ENCODE peak calls at places on chromosomes 4 and X, in eight cellular contexts. H, F, U, J, P, T, K and B are unnamed samples.
A peak's percentile ranks its signal among the peaks of the same experiment; 100 is the strongest.

GRCh38 chr4:83873996-83874395 is 338.1 kb downstream of the GPAT3 start:
- DNase-seq in F (no peak), P (no peak), J (no peak), U (no peak), H (no peak), K (no peak), T (no peak), B (no peak)

GRCh38 chr4:60945641-60946040 is 254.5 kb upstream of the ADGRL3 start:
- DNase-seq in P (no peak), H (no peak), T (no peak), F (no peak), J (no peak), U (peak; percentile 53), K (peak; percentile 1), B (no peak)

GRCh38 chr4:6772223-6772928 is 10.2 kb upstream of the KIAA0232 start:
- DNase-seq in P (no peak), J (no peak), H (no peak), K (peak; percentile 78), T (no peak), U (no peak), F (peak; percentile 72), B (no peak)

GRCh38 chrX:141642979-141643378 is 53.5 kb downstream of the SPANXA2 start:
- DNase-seq in J (peak; percentile 17), F (peak; percentile 0), U (no peak), K (no peak), T (peak; percentile 15), H (no peak), P (no peak), B (no peak)

GRCh38 chrX:111447298-111447697 is 35.3 kb upstream of the DCX start:
- DNase-seq in U (peak; percentile 80), H (no peak), J (peak; percentile 0), F (no peak), T (peak; percentile 0), P (peak; percentile 28), K (no peak), B (peak; percentile 36)

GRCh38 chr4:127632420-127633403 is at the start of gene INTU:
- DNase-seq in T (peak; percentile 97), H (no peak), K (peak; percentile 96), U (peak; percentile 98), P (peak; percentile 99), F (peak; percentile 96), J (peak; percentile 98), B (peak; percentile 87)

GRCh38 chr4:94406668-94407437 is 44.9 kb upstream of the PDLIM5 start:
- DNase-seq in K (peak; percentile 59), J (peak; percentile 96), U (peak; percentile 80), F (peak; percentile 84), H (peak; percentile 54), T (peak; percentile 96), P (peak; percentile 93), B (peak; percentile 60)

GRCh38 chr4:37453361-37454262 is 209.1 kb downstream of the NWD2 start:
- DNase-seq in T (peak; percentile 24), J (peak; percentile 10), F (no peak), U (peak; percentile 90), K (peak; percentile 28), P (peak; percentile 75), H (peak; percentile 59), B (peak; percentile 73)

GRCh38 chr4:94277539-94277938 is 65.1 kb downstream of the HPGDS start:
- DNase-seq in U (no peak), J (no peak), K (no peak), H (no peak), T (no peak), P (no peak), F (no peak), B (no peak)

GRCh38 chr4:40173470-40173875 is 23.4 kb upstream of the RHOH start:
- DNase-seq in U (no peak), J (no peak), T (peak; percentile 21), P (no peak), H (no peak), F (no peak), K (no peak), B (no peak)

GRCh38 chr4:104475652-104476051 is 19.0 kb downstream of the CXXC4 start:
- DNase-seq in H (no peak), P (no peak), J (no peak), U (peak; percentile 59), K (no peak), F (no peak), T (no peak), B (no peak)

GRCh38 chr4:82419451-82419850 is 10.8 kb downstream of the HNRNPDL start:
- DNase-seq in P (no peak), K (no peak), T (no peak), U (no peak), F (no peak), H (no peak), J (no peak), B (no peak)

GRCh38 chr4:71602271-71602890 is 181.5 kb downstream of the GC start:
- DNase-seq in U (no peak), K (no peak), H (no peak), T (peak; percentile 40), F (no peak), P (no peak), J (peak; percentile 65), B (no peak)

GRCh38 chr4:88697113-88697512 is 516 bp downstream of the NAP1L5 start:
- DNase-seq in T (peak; percentile 41), U (no peak), H (no peak), J (peak; percentile 30), F (peak; percentile 32), P (peak; percentile 45), K (no peak), B (no peak)

GRCh38 chr4:124266706-124267105 is 445.8 kb downstream of the ANKRD50 start:
- DNase-seq in U (no peak), P (no peak), H (no peak), K (no peak), J (no peak), T (no peak), F (no peak), B (no peak)

GRCh38 chr4:69057620-69058409 is 38.5 kb upstream of the UGT2B7 start:
- DNase-seq in T (peak; percentile 52), P (no peak), J (no peak), U (peak; percentile 53), F (no peak), H (no peak), K (no peak), B (no peak)

DNA sequence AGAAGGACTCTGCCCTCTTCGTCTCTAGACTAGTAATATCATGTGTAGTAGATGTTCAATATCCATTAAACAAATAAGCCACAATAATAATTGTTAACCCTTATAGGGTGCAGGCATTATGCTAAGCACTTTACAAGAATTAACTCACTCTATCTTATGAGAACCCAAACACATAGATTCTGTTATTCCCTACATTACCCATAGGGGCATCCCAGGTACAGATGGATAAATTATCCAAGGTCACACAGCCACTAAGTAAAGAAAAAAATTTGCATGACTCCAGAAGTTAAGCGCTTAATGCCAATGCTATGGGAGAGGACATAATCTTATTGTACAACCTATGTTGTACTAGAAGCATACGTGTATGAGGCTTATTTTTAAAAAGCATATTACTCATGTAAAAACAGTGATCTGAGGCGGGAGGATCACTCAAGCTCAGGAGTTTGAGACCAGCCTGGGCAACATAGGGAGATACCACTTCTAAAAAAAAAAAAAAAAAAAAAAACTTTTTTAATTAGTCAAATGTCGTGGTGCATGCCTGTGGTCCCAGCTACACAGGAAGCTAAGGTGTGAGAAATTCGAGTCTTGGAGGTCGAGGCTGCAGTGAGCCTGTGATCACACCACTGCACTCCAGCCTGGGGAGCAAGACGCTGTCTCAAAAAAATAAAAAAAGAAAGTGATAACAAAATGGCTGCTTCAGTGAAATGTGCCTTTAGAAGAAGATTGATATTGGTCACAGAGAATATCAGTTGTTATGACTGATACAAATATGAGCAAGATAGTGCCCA is 13.6 kb downstream of the LDB2 start:
- DNase-seq in K (no peak), T (no peak), H (no peak), J (no peak), P (no peak), U (no peak), F (no peak), B (no peak)
- TF ChIP-seq CTCF in K (no peak), T (no peak), H (no peak), J (peak; percentile 28), P (no peak), U (peak; percentile 70), F (peak; percentile 5), B (peak; percentile 50)

DNA sequence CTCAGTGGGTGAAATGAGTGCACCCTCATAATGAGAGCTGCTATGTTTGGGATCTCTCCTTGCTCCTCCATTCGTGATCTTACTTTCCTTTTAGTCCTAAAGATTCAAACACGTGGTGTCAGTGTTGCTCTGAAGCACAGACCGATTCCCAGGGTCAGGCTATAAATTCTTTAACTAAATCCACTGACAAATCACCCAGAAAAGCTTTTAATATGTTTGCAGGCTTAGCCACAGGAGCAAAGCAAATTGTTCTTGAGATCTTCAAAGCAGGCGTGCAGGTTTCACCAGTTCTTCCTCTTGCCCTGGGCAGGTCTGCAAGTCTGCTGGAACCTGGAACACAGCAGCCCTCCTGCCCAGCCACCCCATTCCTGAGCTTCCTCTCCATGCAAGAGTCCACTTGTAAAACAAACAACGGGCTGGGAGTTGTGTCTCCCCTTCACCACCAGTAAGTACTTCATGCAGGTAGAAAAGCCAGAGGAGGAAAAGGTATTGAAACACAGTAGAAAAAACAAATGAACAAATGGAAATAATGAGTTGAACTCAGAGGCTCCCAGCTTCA is 70.1 kb upstream of the ENPP6 start:
- DNase-seq in P (no peak), F (peak; percentile 45), U (peak; percentile 67), J (peak; percentile 66), T (peak; percentile 76), H (no peak), K (peak; percentile 50), B (no peak)
- TF ChIP-seq CTCF in P (no peak), F (peak; percentile 41), U (peak; percentile 20), J (no peak), T (peak; percentile 29), H (no peak), K (peak; percentile 47), B (no peak)

DNA sequence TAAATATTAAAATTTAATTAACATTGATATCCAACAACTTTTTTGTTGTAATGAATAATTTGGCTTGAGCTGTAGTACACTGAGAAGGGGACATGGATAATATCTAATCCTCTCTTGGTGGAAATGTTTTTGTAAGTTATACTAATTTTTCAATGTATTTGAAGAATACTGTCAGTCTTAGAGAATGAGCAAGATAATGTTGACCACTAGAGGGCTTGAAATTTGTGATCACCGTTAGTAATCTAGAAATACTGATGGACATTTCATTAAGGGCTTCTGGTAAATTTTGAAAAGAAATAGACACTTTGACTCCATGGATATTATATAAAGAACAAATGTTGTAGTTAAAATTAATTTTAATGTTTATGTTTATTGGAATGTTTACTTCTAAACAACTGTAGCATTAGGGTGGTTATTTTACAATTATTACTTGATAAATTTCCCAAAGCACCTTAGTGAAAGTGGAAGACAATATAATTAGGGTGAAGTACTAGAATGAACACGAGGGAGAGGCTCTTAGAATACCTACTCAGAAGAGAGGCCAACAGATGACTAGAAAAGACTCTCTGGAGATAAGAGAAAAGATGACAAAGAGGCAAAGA is 20.0 kb upstream of the CAMK2D start:
- DNase-seq in H (no peak), K (no peak), J (peak; percentile 69), P (no peak), F (peak; percentile 49), U (no peak), T (peak; percentile 71), B (no peak)
- TF ChIP-seq CTCF in H (peak; percentile 80), K (peak; percentile 66), J (peak; percentile 56), P (peak; percentile 26), F (peak; percentile 77), U (peak; percentile 86), T (peak; percentile 71), B (peak; percentile 90)

DNA sequence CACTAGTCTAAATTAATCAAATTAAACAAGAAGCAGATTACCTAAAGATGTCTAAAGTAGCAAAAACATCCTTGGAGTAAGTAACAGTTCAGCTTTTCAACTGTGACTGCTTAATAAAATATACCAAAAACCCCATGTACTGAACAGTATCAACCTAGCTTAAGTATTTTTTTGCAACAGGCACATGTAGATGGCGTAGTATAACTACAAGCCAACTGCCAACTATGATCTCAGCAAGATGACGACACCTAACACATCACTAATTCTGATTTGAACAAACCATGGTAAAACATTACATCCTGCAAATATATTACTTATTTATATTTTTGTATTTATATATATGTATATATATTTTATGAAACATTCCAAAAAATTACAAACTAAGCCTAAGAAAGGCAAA is 24.5 kb downstream of the DHX15 start:
- DNase-seq in J (peak; percentile 63), U (no peak), P (no peak), F (peak; percentile 38), T (peak; percentile 61), K (no peak), H (no peak), B (no peak)
- TF ChIP-seq CTCF in J (no peak), U (no peak), P (no peak), F (no peak), T (no peak), K (peak; percentile 9), H (no peak), B (no peak)